ENCODE peak calls at places on chromosomes 7 and 10, in nine cellular contexts. M is EH; X is stimulated activated CD8-positive, alpha-beta memory T cell treated with anti-CD3 and anti-CD28 coated beads, Interleukin-15, amount 100 ng/mL, for 24 hours; G is hypothalamus; S is stimulated activated naive B cell treated with anti-CD40 and anti-IgM and Interleukin-4, amounts not matched to agents 10 μg/mL and 1 μg/mL and 100 μg/mL, for 72 hours; K is psoas muscle; Z is activated CD4-positive, alpha-beta T cell treated with anti-CD3 and anti-CD28 coated beads for 24 hours; I is HTR-8/SVneo; A is GDM1. Y is an unnamed sample.
A peak's percentile ranks its signal among the peaks of the same experiment; 100 is the strongest.

GRCh38 chr10:95333997-95334792 is 43.4 kb upstream of the PDLIM1 start:
- DNase-seq in A (no peak), M (peak; percentile 96), S (no peak), Z (no peak), K (peak; percentile 67), I (peak; percentile 77), G (no peak), X (no peak), Y (no peak)

GRCh38 chr10:22368976-22369375 is 23.7 kb downstream of the SPAG6 start:
- DNase-seq in X (no peak), K (no peak), A (no peak), G (no peak), M (no peak), I (no peak), S (no peak), Z (no peak), Y (no peak)

GRCh38 chr7:117871401-117871777 is 1.9 kb downstream of the CTTNBP2 start:
- DNase-seq in X (no peak), I (no peak), Z (no peak), K (no peak), A (no peak), S (no peak), G (no peak), M (no peak), Y (no peak)

GRCh38 chr10:72375173-72375572 is 20.5 kb upstream of the DNAJB12 start:
- DNase-seq in G (no peak), X (no peak), S (no peak), Z (no peak), I (no peak), M (peak; percentile 48), K (no peak), A (no peak), Y (no peak)

GRCh38 chr7:42790196-42790595 is 121.7 kb downstream of the C7orf25 start:
- DNase-seq in A (no peak), Z (no peak), K (no peak), I (no peak), G (no peak), X (no peak), M (peak; percentile 45), S (no peak), Y (no peak)

GRCh38 chr7:102321351-102322201 is 34.7 kb downstream of the SPDYE6 start:
- DNase-seq in A (no peak), M (no peak), X (no peak), I (no peak), K (no peak), Z (no peak), G (no peak), S (no peak), Y (no peak)

GRCh38 chr7:47484923-47485639 is 96.8 kb downstream of the TNS3 start:
- DNase-seq in S (no peak), A (no peak), M (no peak), K (peak; percentile 78), G (no peak), X (no peak), I (no peak), Z (no peak), Y (no peak)

GRCh38 chr7:147640821-147641220 is 949.7 kb upstream of the C7orf33 start:
- DNase-seq in G (no peak), Z (no peak), A (no peak), I (no peak), K (no peak), X (no peak), M (no peak), S (no peak), Y (no peak)

GRCh38 chr7:468681-469590 is 50.7 kb downstream of the PDGFA start:
- DNase-seq in M (peak; percentile 95), A (peak; percentile 44), X (no peak), Z (no peak), K (peak; percentile 28), S (no peak), I (no peak), G (no peak), Y (no peak)

GRCh38 chr10:43045631-43046287 is 31.1 kb upstream of the RET start:
- DNase-seq in Z (no peak), K (no peak), I (no peak), S (no peak), M (no peak), X (no peak), A (no peak), G (no peak), Y (no peak)

GRCh38 chr10:66982792-66983481 is 57.1 kb downstream of the LRRTM3 start:
- DNase-seq in I (no peak), A (no peak), M (no peak), S (no peak), Z (no peak), X (no peak), G (no peak), K (no peak), Y (no peak)

GRCh38 chr7:97499204-97499603 is 232.7 kb upstream of the TAC1 start:
- DNase-seq in K (no peak), M (no peak), A (no peak), Z (no peak), I (no peak), G (no peak), S (no peak), X (no peak), Y (peak; percentile 29)

GRCh38 chr10:81873231-81873931 is 1.6 kb upstream of the NRG3 start:
- DNase-seq in Z (no peak), S (no peak), I (no peak), K (no peak), X (no peak), M (no peak), A (no peak), G (no peak), Y (no peak)

GRCh38 chr10:132811891-132812481 is 26.0 kb upstream of the NKX6-2 start:
- DNase-seq in M (no peak), G (no peak), I (no peak), X (no peak), S (no peak), A (no peak), K (peak; percentile 56), Z (no peak), Y (no peak)

GRCh38 chr10:119535310-119535709 is 7.2 kb downstream of the RGS10 start:
- DNase-seq in Z (no peak), S (no peak), M (peak; percentile 62), G (no peak), A (no peak), I (no peak), X (no peak), K (no peak), Y (no peak)

Y was measured in HCT116.